ENCODE peak calls at places on chromosome 15, in six cellular contexts. M, K, B, T, E and P are unnamed samples.

GRCh38 chr15:95734422-95735316 is 595.8 kb upstream of the NR2F2 start:
- DNase-seq in M (no peak), K (no peak), B (no peak), T (no peak), E (peak), P (no peak)

GRCh38 chr15:73226064-73226463 is 142.7 kb downstream of the HCN4 start:
- DNase-seq in M (no peak), K (no peak), B (no peak), T (no peak), E (no peak), P (no peak)

GRCh38 chr15:95591270-95591669 is 739.2 kb upstream of the NR2F2 start:
- DNase-seq in M (no peak), K (no peak), B (no peak), T (no peak), E (no peak), P (no peak)

GRCh38 chr15:61480295-61480694 is 251.2 kb upstream of the RORA start:
- DNase-seq in M (no peak), K (no peak), B (no peak), T (no peak), E (no peak), P (no peak)

GRCh38 chr15:31031471-31032064 is 40.1 kb upstream of the MTMR10 start:
- DNase-seq in M (no peak), K (no peak), B (no peak), T (no peak), E (no peak), P (peak)

GRCh38 chr15:60079210-60079609 is 75.1 kb downstream of the FOXB1 start:
- DNase-seq in M (no peak), K (no peak), B (no peak), T (no peak), E (peak), P (no peak)

GRCh38 chr15:58124585-58124984 is 13.6 kb upstream of the AQP9 start:
- DNase-seq in M (no peak), K (no peak), B (no peak), T (no peak), E (no peak), P (no peak)

GRCh38 chr15:57873564-57874209 is 167.2 kb downstream of the POLR2M start:
- DNase-seq in M (no peak), K (no peak), B (no peak), T (no peak), E (peak), P (peak)

GRCh38 chr15:41561104-41561776 is 2.2 kb downstream of the TYRO3 start:
- DNase-seq in M (no peak), K (no peak), B (no peak), T (no peak), E (no peak), P (no peak)

GRCh38 chr15:62389887-62390792 is 225.1 kb upstream of the C2CD4B start:
- DNase-seq in M (peak), K (peak), B (peak), T (peak), E (peak), P (peak)

GRCh38 chr15:75723171-75723846 is 10.7 kb upstream of the CSPG4 start:
- DNase-seq in M (no peak), K (peak), B (no peak), T (peak), E (no peak), P (no peak)

GRCh38 chr15:69544349-69545113 is 91.9 kb downstream of the RPLP1 start:
- DNase-seq in M (no peak), K (no peak), B (no peak), T (no peak), E (no peak), P (no peak)

GRCh38 chr15:81296673-81297072 is 27.3 kb downstream of the STARD5 start:
- DNase-seq in M (no peak), K (peak), B (no peak), T (no peak), E (no peak), P (no peak)

GRCh38 chr15:99970891-99971330 is 237.7 kb upstream of the LYSMD4 start:
- DNase-seq in M (peak), K (peak), B (no peak), T (peak), E (no peak), P (no peak)

GRCh38 chr15:59993950-59994401 is 10.1 kb upstream of the FOXB1 start:
- DNase-seq in M (no peak), K (no peak), B (no peak), T (peak), E (no peak), P (no peak)

GRCh38 chr15:96046620-96047240 is 283.8 kb upstream of the NR2F2 start:
- DNase-seq in M (no peak), K (no peak), B (no peak), T (no peak), E (no peak), P (peak)

GRCh38 chr15:48279608-48280007 is 51.6 kb upstream of the DUT start:
- DNase-seq in M (no peak), K (no peak), B (no peak), T (no peak), E (no peak), P (no peak)

GRCh38 chr15:55742927-55743614 is at the start of gene PRTG:
- DNase-seq in M (peak), K (no peak), B (peak), T (peak), E (peak), P (peak)

GRCh38 chr15:90201944-90202375 is 830 bp downstream of the SEMA4B start:
- DNase-seq in M (peak), K (no peak), B (no peak), T (no peak), E (no peak), P (no peak)

GRCh38 chr15:90203922-90204321 is 2.8 kb downstream of the SEMA4B start:
- DNase-seq in M (peak), K (no peak), B (no peak), T (peak), E (no peak), P (no peak)

GRCh38 chr15:90201150-90201943 is at the start of gene SEMA4B:
- DNase-seq in M (peak), K (peak), B (peak), T (peak), E (peak), P (no peak)

GRCh38 chr15:90203473-90203872 is 2.3 kb downstream of the SEMA4B start:
- DNase-seq in M (peak), K (no peak), B (no peak), T (no peak), E (no peak), P (no peak)

GRCh38 chr15:90202929-90203328 is 1.8 kb downstream of the SEMA4B start:
- DNase-seq in M (no peak), K (no peak), B (no peak), T (peak), E (no peak), P (no peak)
- H3K4me3 ChIP-seq in M (no peak), K (no peak), B (peak), T (no peak), E (peak), P (no peak)

GRCh38 chr15:98927057-98927456 is 80.5 kb downstream of the PGPEP1L start:
- DNase-seq in M (no peak), K (no peak), B (no peak), T (no peak), E (no peak), P (no peak)

GRCh38 chr15:98926236-98926635 is 81.4 kb downstream of the PGPEP1L start:
- DNase-seq in M (no peak), K (no peak), B (no peak), T (no peak), E (no peak), P (no peak)

GRCh38 chr15:98930591-98930990 is 77.0 kb downstream of the PGPEP1L start:
- DNase-seq in M (no peak), K (no peak), B (no peak), T (no peak), E (no peak), P (no peak)

GRCh38 chr15:98931001-98931400 is 76.6 kb downstream of the PGPEP1L start:
- DNase-seq in M (no peak), K (no peak), B (no peak), T (no peak), E (no peak), P (no peak)

DNA sequence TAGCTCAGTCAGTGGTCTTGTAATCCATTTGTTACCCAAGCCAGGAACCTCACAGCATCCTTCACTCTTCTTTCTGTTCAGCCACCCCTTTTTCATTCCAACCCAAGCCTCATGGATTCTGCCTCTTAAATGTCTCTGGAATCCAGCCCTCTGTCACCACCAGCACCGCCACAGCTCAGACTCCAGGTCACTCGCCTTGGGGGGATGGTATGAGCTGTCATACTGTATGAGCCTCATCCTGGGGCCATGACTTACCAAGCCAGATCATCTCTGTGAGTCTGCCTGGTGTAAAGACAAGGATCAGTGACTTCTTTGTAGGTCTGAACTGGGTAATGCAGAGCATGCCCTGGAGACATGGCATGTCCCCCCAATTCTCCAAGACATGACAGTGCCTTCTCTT is 79.6 kb downstream of the PGPEP1L start:
- DNase-seq in M (no peak), K (no peak), B (no peak), T (no peak), E (no peak), P (no peak)
- H3K4me3 ChIP-seq in M (no peak), K (no peak), B (no peak), T (no peak), E (no peak), P (no peak)

DNA sequence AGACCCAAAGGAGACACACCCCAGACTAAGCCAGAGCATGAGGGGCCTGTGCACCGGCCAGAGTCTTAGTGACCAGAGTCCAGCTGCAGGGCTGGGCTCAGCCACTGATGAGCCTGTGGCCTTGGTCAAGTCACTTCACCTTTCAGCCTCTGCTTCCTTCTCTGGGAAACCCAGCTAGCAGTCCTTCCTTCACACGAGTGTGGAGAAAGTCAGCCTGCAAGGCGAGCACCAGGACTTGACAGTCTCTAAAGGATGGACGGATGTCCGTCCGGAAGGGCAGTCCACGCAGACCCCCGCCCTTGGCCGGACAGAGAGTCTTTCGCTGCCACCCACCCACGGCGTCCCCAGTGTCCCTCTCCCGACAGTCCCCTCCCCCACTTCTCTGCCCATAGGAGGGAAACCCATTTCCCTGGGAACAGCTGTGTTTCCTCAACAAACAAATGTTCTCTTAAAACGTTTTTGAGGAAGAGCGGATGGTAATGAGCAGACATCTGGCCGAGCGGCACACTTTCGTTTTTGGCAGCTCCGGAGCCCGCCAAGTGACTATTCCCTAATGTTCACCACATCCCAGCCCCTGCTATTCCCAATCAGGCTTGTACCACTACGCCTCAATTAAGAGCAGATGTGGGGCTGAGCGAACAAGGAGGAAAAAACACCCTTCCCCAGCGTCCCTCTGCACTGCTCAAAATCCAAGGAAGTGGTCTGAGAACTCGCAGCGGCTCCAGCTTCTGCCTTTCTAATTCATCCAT is 129.1 kb upstream of the SMAD3 start:
- DNase-seq in M (no peak), K (no peak), B (peak), T (no peak), E (no peak), P (peak)
- H3K4me3 ChIP-seq in M (no peak), K (no peak), B (peak), T (peak), E (no peak), P (peak)

GRCh38 chr15:39935241-39935640 is 1.3 kb downstream of the EIF2AK4 start:
- DNase-seq in M (no peak), K (no peak), B (no peak), T (no peak), E (no peak), P (no peak)
- H3K4me3 ChIP-seq in M (no peak), K (no peak), B (peak), T (no peak), E (peak), P (peak)

GRCh38 chr15:34583399-34584320 is at the start of gene GOLGA8B:
- DNase-seq in M (peak), K (peak), B (peak), T (peak), E (peak), P (peak)

GRCh38 chr15:34582461-34583357 is 742 bp downstream of the GOLGA8B start:
- DNase-seq in M (peak), K (peak), B (peak), T (peak), E (peak), P (peak)

GRCh38 chr15:34578283-34578674 is 5.2 kb downstream of the GOLGA8B start:
- DNase-seq in M (no peak), K (no peak), B (no peak), T (no peak), E (no peak), P (no peak)

GRCh38 chr15:34584321-34584668 is 844 bp upstream of the GOLGA8B start:
- DNase-seq in M (no peak), K (no peak), B (no peak), T (no peak), E (no peak), P (no peak)

GRCh38 chr15:34581043-34581365 is 2.4 kb downstream of the GOLGA8B start:
- DNase-seq in M (no peak), K (no peak), B (no peak), T (no peak), E (no peak), P (no peak)
- H3K4me3 ChIP-seq in M (no peak), K (no peak), B (no peak), T (no peak), E (no peak), P (no peak)

DNA sequence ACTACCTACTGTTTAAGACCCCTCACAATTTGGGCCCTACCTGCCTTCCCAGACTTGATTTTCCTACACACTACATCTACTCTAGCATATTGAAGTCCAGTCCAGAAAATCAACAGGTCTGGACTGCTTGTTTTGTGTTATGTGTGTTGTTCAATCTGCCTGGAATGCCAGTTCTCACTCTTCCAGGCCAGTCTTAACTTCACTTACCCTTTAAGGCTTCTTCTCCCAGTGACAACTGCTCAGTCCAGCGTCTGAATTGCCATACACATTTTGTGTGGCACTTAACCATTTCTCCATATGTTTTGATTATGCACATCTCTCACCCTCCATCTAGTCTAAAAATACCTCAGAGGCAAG is 1.1 kb downstream of the TICRR start:
- DNase-seq in M (no peak), K (no peak), B (no peak), T (no peak), E (no peak), P (peak)
- H3K4me3 ChIP-seq in M (no peak), K (peak), B (no peak), T (no peak), E (peak), P (peak)